ENCODE peak calls at places on chromosomes 2 and 18, in six cellular contexts. O, A, Y, N, U and G are unnamed samples. For H3K4me1, the result is how much of the 10 kb centered on the place peaks cover.

GRCh38 chr2:101830555-101830954 is 133.0 kb downstream of the MAP4K4 start:
- DNase-seq in Y (peak), N (no peak), O (no peak), A (no peak), U (no peak), G (no peak)

GRCh38 chr2:213229814-213230213 is 54.5 kb upstream of the SPAG16 start:
- DNase-seq in N (no peak), A (no peak), O (no peak), Y (peak), U (no peak), G (no peak)

GRCh38 chr18:49944681-49945080 is 131.3 kb upstream of the ACAA2 start:
- DNase-seq in O (no peak), A (no peak), N (no peak), Y (peak), U (no peak), G (no peak)

GRCh38 chr2:217398860-217399259 is 539.0 kb upstream of the TNP1 start:
- DNase-seq in Y (no peak), U (no peak), N (no peak), O (no peak), A (no peak), G (peak)

GRCh38 chr2:63735263-63735662 is 106.4 kb upstream of the UGP2 start:
- DNase-seq in A (no peak), U (no peak), N (no peak), O (no peak), Y (peak), G (no peak)

GRCh38 chr2:101038455-101039255 is 36.6 kb downstream of the RPL31 start:
- DNase-seq in A (no peak), Y (no peak), O (no peak), N (no peak), U (no peak), G (no peak)

GRCh38 chr2:200219400-200220113 is 86.9 kb upstream of the SPATS2L start:
- DNase-seq in N (peak), O (no peak), A (no peak), U (no peak), Y (peak), G (no peak)

GRCh38 chr2:88856409-88857135 is 165.1 kb downstream of the RPIA start:
- DNase-seq in Y (no peak), A (no peak), U (no peak), N (no peak), O (no peak), G (no peak)

DNA sequence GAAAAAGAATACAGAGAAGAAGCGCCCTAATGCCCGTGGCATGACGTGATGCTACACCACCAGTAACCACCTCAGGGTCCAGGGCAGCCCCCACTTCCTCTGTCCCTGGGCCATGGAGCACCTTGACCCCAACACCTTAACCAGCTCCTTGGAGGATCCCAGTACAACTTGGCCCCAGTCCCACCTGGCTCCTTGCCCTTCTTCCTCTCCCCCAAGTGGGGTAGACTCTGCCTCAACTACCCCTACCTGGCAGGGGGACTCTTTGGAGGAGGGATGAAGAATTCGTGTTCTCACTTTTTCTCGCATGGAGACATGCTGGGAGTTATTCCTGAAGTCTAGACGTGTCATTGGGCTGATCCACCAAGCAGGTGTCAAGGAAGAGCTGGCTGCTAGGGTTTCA is 18.9 kb downstream of the TRABD2A start:
- DNase-seq in Y (no peak), O (no peak), A (no peak), N (no peak), U (no peak), G (no peak)
- H3K4me3 ChIP-seq in Y (no peak), O (no peak), A (no peak), N (no peak), U (no peak), G (no peak)

GRCh38 chr18:70419526-70419925 is 130.7 kb downstream of the SOCS6 start:
- DNase-seq in N (no peak), Y (peak), U (no peak), A (no peak), O (no peak), G (no peak)
- H3K4me1 ChIP-seq in N (under half), Y (under half), U (under half), A (under half), O (under half), G (half or more)

GRCh38 chr18:76359909-76360308 is 135.1 kb downstream of the ZNF516 start:
- DNase-seq in N (no peak), O (no peak), U (no peak), Y (no peak), A (no peak), G (no peak)

GRCh38 chr18:76361219-76361618 is 133.8 kb downstream of the ZNF516 start:
- DNase-seq in N (no peak), Y (no peak), A (no peak), U (no peak), O (no peak), G (no peak)

GRCh38 chr18:76365561-76365960 is 129.5 kb downstream of the ZNF516 start:
- DNase-seq in A (no peak), N (no peak), O (no peak), U (no peak), Y (no peak), G (no peak)

GRCh38 chr18:76364282-76365259 is 130.5 kb downstream of the ZNF516 start:
- DNase-seq in O (no peak), N (no peak), U (no peak), Y (no peak), A (no peak), G (no peak)

GRCh38 chr18:76363451-76364120 is 131.5 kb downstream of the ZNF516 start:
- DNase-seq in Y (peak), O (no peak), U (no peak), N (no peak), A (no peak), G (no peak)
- TF ChIP-seq CTCF in Y (no peak), O (no peak), U (no peak), N (no peak), A (no peak), G (no peak)

GRCh38 chr2:120502761-120503160 is 156.8 kb downstream of the INHBB start:
- DNase-seq in O (no peak), U (peak), N (no peak), Y (no peak), A (no peak), G (no peak)
- H3K4me3 ChIP-seq in O (no peak), U (no peak), N (no peak), Y (no peak), A (no peak), G (no peak)